ENCODE peak calls at places on chromosomes 13 and 19, in five cellular contexts. V, X, S, O and U are unnamed samples.

GRCh38 chr19:15241259-15241658 is 9.0 kb upstream of the EPHX3 start:
- DNase-seq in X (no peak), O (no peak), S (no peak), V (no peak), U (no peak)

GRCh38 chr19:8101311-8101710 is 48.1 kb downstream of the FBN3 start:
- DNase-seq in S (peak), V (no peak), X (no peak), O (no peak), U (no peak)

GRCh38 chr13:21749410-21749809 is 78.5 kb downstream of the FGF9 start:
- DNase-seq in O (no peak), V (peak), X (no peak), S (no peak), U (no peak)

GRCh38 chr19:48461982-48462655 is 6.7 kb downstream of the KCNJ14 start:
- DNase-seq in S (no peak), X (no peak), O (no peak), V (no peak), U (peak)

GRCh38 chr13:41296879-41297646 is 14.0 kb upstream of the NAA16 start:
- DNase-seq in S (no peak), V (no peak), O (no peak), X (no peak), U (no peak)

GRCh38 chr13:45325806-45326205 is 15.2 kb downstream of the TPT1 start:
- DNase-seq in O (peak), S (no peak), V (peak), X (no peak), U (peak)

GRCh38 chr13:35279500-35279899 is 197.0 kb downstream of the MAB21L1 start:
- DNase-seq in O (no peak), V (no peak), X (no peak), S (no peak), U (no peak)

GRCh38 chr13:41289463-41289881 is 21.6 kb upstream of the NAA16 start:
- DNase-seq in O (no peak), X (no peak), S (no peak), V (no peak), U (no peak)

GRCh38 chr19:719081-719512 is 10.4 kb downstream of the PALM start:
- DNase-seq in S (no peak), V (no peak), X (no peak), O (peak), U (peak)

GRCh38 chr13:75326173-75327131 is 155.5 kb downstream of the TBC1D4 start:
- DNase-seq in O (no peak), V (peak), X (no peak), S (no peak), U (peak)
- H3K27ac ChIP-seq in O (no peak), V (no peak), X (peak), S (peak), U (no peak)

GRCh38 chr19:13060233-13060963 is 42.3 kb downstream of the LYL1 start:
- DNase-seq in O (no peak), X (no peak), V (peak), S (no peak), U (peak)

GRCh38 chr19:13063461-13064091 is 39.1 kb downstream of the LYL1 start:
- DNase-seq in O (no peak), S (no peak), X (no peak), V (no peak), U (no peak)

GRCh38 chr19:13058951-13059660 is 43.6 kb downstream of the LYL1 start:
- DNase-seq in S (no peak), O (peak), X (no peak), V (no peak), U (no peak)

GRCh38 chr19:13062317-13062716 is 40.3 kb downstream of the LYL1 start:
- DNase-seq in X (no peak), S (no peak), V (no peak), O (no peak), U (no peak)

GRCh38 chr19:13060964-13061927 is 41.4 kb downstream of the LYL1 start:
- DNase-seq in O (peak), V (peak), X (peak), S (peak), U (peak)
- H3K27ac ChIP-seq in O (peak), V (peak), X (no peak), S (no peak), U (no peak)

GRCh38 chr13:114135731-114136171 is 3.3 kb upstream of the RASA3 start:
- DNase-seq in O (no peak), S (peak), V (peak), X (no peak), U (no peak)

GRCh38 chr13:114132419-114133121 is at the start of gene RASA3:
- DNase-seq in X (no peak), V (peak), S (peak), O (peak), U (peak)

GRCh38 chr13:114134944-114135610 is 2.7 kb upstream of the RASA3 start:
- DNase-seq in S (no peak), O (no peak), X (no peak), V (no peak), U (no peak)

GRCh38 chr13:114136576-114136975 is 4.2 kb upstream of the RASA3 start:
- DNase-seq in O (no peak), V (no peak), S (no peak), X (no peak), U (no peak)

GRCh38 chr13:114134111-114134943 is 1.9 kb upstream of the RASA3 start:
- DNase-seq in V (no peak), X (no peak), O (no peak), S (peak), U (peak)
- H3K27ac ChIP-seq in V (no peak), X (no peak), O (peak), S (no peak), U (peak)

GRCh38 chr13:66266348-66266747 is 963.8 kb downstream of the PCDH9 start:
- DNase-seq in V (no peak), S (no peak), O (no peak), X (no peak), U (no peak)

GRCh38 chr13:66265446-66265845 is 964.7 kb downstream of the PCDH9 start:
- DNase-seq in X (no peak), O (no peak), S (no peak), V (peak), U (no peak)

GRCh38 chr13:66266761-66267160 is 963.4 kb downstream of the PCDH9 start:
- DNase-seq in X (no peak), S (no peak), O (no peak), V (no peak), U (no peak)

GRCh38 chr13:66264976-66265375 is 965.2 kb downstream of the PCDH9 start:
- DNase-seq in V (peak), X (no peak), O (no peak), S (no peak), U (no peak)

GRCh38 chr13:66262330-66262729 is 967.8 kb downstream of the PCDH9 start:
- DNase-seq in S (no peak), O (no peak), V (no peak), X (no peak), U (no peak)
- H3K27ac ChIP-seq in S (no peak), O (no peak), V (no peak), X (no peak), U (no peak)

DNA sequence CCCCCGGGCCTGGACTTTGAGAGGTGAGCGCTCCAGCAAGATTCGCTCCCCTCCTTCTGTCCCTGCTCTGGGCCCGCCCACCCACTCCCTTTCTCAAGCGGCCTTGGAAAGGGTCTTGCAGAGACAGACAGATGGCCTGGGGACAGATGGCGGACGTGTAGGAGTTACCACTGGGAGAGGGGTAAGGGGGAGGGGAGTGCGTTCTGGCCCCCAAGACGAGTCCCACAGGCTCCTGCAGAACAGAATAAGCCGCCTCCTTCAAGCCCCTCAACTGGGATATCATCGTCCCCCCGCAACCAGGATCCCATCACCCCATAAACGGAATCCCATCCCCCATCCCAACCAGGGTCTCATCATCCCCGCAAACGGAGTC is 3.6 kb upstream of the TNFAIP8L1 start:
- DNase-seq in O (no peak), X (no peak), V (no peak), S (no peak), U (no peak)
- H3K27ac ChIP-seq in O (peak), X (no peak), V (no peak), S (no peak), U (peak)

DNA sequence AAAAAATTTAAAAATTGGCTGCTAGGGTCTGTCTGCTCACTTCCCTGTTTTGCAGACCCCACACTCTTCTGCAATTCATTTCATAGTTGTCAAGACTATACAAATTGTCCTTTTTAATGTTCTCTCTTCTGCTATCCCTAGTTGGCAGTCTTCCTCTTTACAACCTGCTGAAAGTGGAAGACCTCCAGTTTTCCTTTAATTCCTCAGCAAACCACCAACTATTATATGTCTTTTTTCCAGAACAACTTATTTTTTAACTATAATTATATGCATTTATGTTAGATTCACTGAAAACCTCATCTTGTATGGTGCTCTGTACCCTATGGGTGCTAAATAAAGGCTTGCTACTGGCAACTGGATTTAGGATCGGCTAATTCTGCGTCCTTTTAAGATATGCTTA is 1.1 kb upstream of the PHF11 start:
- DNase-seq in X (no peak), O (no peak), V (no peak), S (no peak), U (no peak)
- H3K27ac ChIP-seq in X (peak), O (peak), V (no peak), S (peak), U (no peak)